ENCODE peak calls at places on chromosomes 16 and 17, in seven cellular contexts. B, V, R, F, A, X and G are unnamed samples.

GRCh38 chr17:82388922-82389283 is 17.3 kb downstream of the UTS2R start:
- DNase-seq in B (no peak), V (no peak), R (no peak), F (no peak), A (no peak), X (no peak), G (no peak)

GRCh38 chr17:41912925-41913324 is 5.8 kb downstream of the ACLY start:
- DNase-seq in B (no peak), V (no peak), R (no peak), F (no peak), A (no peak), X (no peak), G (no peak)

GRCh38 chr16:72823961-72824490 is 223.9 kb downstream of the ZFHX3 start:
- DNase-seq in B (no peak), V (no peak), R (no peak), F (no peak), A (no peak), X (no peak), G (no peak)

GRCh38 chr17:49664706-49665211 is 13.1 kb downstream of the SPOP start:
- DNase-seq in B (no peak), V (no peak), R (no peak), F (no peak), A (peak), X (no peak), G (no peak)

GRCh38 chr16:61595605-61596004 is 440.6 kb downstream of the CDH8 start:
- DNase-seq in B (no peak), V (no peak), R (no peak), F (no peak), A (no peak), X (no peak), G (no peak)

GRCh38 chr17:4986951-4987766 is at the start of gene CAMTA2:
- DNase-seq in B (peak), V (peak), R (peak), F (peak), A (peak), X (peak), G (peak)

GRCh38 chr17:60606036-60606435 is 6.0 kb downstream of the PPM1D start:
- DNase-seq in B (no peak), V (no peak), R (no peak), F (no peak), A (peak), X (no peak), G (no peak)

GRCh38 chr17:59647288-59647687 is 27.6 kb downstream of the CLTC start:
- DNase-seq in B (no peak), V (no peak), R (no peak), F (no peak), A (no peak), X (no peak), G (no peak)

GRCh38 chr16:8372141-8372540 is 218.2 kb downstream of the TMEM114 start:
- DNase-seq in B (no peak), V (no peak), R (no peak), F (no peak), A (no peak), X (no peak), G (no peak)

GRCh38 chr17:55795098-55795497 is 44.2 kb downstream of the PCTP start:
- DNase-seq in B (no peak), V (no peak), R (no peak), F (no peak), A (no peak), X (no peak), G (no peak)

GRCh38 chr16:87108941-87109340 is 208.3 kb downstream of the C16orf95 start:
- DNase-seq in B (no peak), V (peak), R (no peak), F (peak), A (no peak), X (no peak), G (no peak)

GRCh38 chr16:46658925-46659324 is 30.1 kb downstream of the VPS35 start:
- DNase-seq in B (peak), V (no peak), R (no peak), F (no peak), A (no peak), X (no peak), G (no peak)

GRCh38 chr17:44086364-44087311 is 16.1 kb downstream of the G6PC3 start:
- DNase-seq in B (no peak), V (peak), R (peak), F (peak), A (peak), X (peak), G (peak)